ENCODE peak calls at places on chromosome 22, in six cellular contexts. One of them, this sample, is unnamed.

GRCh38 chr22:49997932-49998717 is 14.4 kb downstream of the IL17REL start:
- DNase-seq in iris pigment epithelial cell: no peak
- DNase-seq in activated CD4-positive, CD25-positive, alpha-beta regulatory T cell: no peak
- DNase-seq in stimulated activated CD4-positive, alpha-beta T cell treated with anti-CD3 and anti-CD28 coated beads, Interleukin-1b, Interleukin-23, amount 100 ng/mL, for 4 hours: no peak
- DNase-seq in stimulated activated CD8-positive, alpha-beta memory T cell treated with anti-CD3 and anti-CD28 coated beads, Interleukin-15, amount 100 ng/mL, for 24 hours: no peak
- DNase-seq in amniotic stem cell: no peak
- DNase-seq in this sample: peak

GRCh38 chr22:37454857-37455686 is 27.8 kb upstream of the ELFN2 start:
- DNase-seq in iris pigment epithelial cell: peak
- DNase-seq in activated CD4-positive, CD25-positive, alpha-beta regulatory T cell: no peak
- DNase-seq in stimulated activated CD4-positive, alpha-beta T cell treated with anti-CD3 and anti-CD28 coated beads, Interleukin-1b, Interleukin-23, amount 100 ng/mL, for 4 hours: no peak
- DNase-seq in stimulated activated CD8-positive, alpha-beta memory T cell treated with anti-CD3 and anti-CD28 coated beads, Interleukin-15, amount 100 ng/mL, for 24 hours: no peak
- DNase-seq in amniotic stem cell: peak
- DNase-seq in this sample: no peak

GRCh38 chr22:19182472-19183157 is 4.1 kb upstream of the SLC25A1 start:
- DNase-seq in iris pigment epithelial cell: no peak
- DNase-seq in activated CD4-positive, CD25-positive, alpha-beta regulatory T cell: no peak
- DNase-seq in stimulated activated CD4-positive, alpha-beta T cell treated with anti-CD3 and anti-CD28 coated beads, Interleukin-1b, Interleukin-23, amount 100 ng/mL, for 4 hours: no peak
- DNase-seq in stimulated activated CD8-positive, alpha-beta memory T cell treated with anti-CD3 and anti-CD28 coated beads, Interleukin-15, amount 100 ng/mL, for 24 hours: no peak
- DNase-seq in amniotic stem cell: no peak
- DNase-seq in this sample: no peak

GRCh38 chr22:33000342-33001280 is 57.6 kb downstream of the SYN3 start:
- DNase-seq in iris pigment epithelial cell: peak
- DNase-seq in activated CD4-positive, CD25-positive, alpha-beta regulatory T cell: no peak
- DNase-seq in stimulated activated CD4-positive, alpha-beta T cell treated with anti-CD3 and anti-CD28 coated beads, Interleukin-1b, Interleukin-23, amount 100 ng/mL, for 4 hours: peak
- DNase-seq in stimulated activated CD8-positive, alpha-beta memory T cell treated with anti-CD3 and anti-CD28 coated beads, Interleukin-15, amount 100 ng/mL, for 24 hours: no peak
- DNase-seq in amniotic stem cell: no peak
- DNase-seq in this sample: peak

GRCh38 chr22:45251828-45252227 is 11.1 kb upstream of the KIAA0930 start:
- DNase-seq in iris pigment epithelial cell: no peak
- DNase-seq in activated CD4-positive, CD25-positive, alpha-beta regulatory T cell: no peak
- DNase-seq in stimulated activated CD4-positive, alpha-beta T cell treated with anti-CD3 and anti-CD28 coated beads, Interleukin-1b, Interleukin-23, amount 100 ng/mL, for 4 hours: no peak
- DNase-seq in stimulated activated CD8-positive, alpha-beta memory T cell treated with anti-CD3 and anti-CD28 coated beads, Interleukin-15, amount 100 ng/mL, for 24 hours: no peak
- DNase-seq in amniotic stem cell: no peak
- DNase-seq in this sample: no peak

GRCh38 chr22:37020192-37020479 is 594 bp downstream of the MPST start:
- DNase-seq in iris pigment epithelial cell: peak
- DNase-seq in activated CD4-positive, CD25-positive, alpha-beta regulatory T cell: no peak
- DNase-seq in stimulated activated CD4-positive, alpha-beta T cell treated with anti-CD3 and anti-CD28 coated beads, Interleukin-1b, Interleukin-23, amount 100 ng/mL, for 4 hours: no peak
- DNase-seq in stimulated activated CD8-positive, alpha-beta memory T cell treated with anti-CD3 and anti-CD28 coated beads, Interleukin-15, amount 100 ng/mL, for 24 hours: no peak
- DNase-seq in amniotic stem cell: peak
- DNase-seq in this sample: no peak

GRCh38 chr22:46674367-46674781 is 54.2 kb downstream of the GRAMD4 start:
- DNase-seq in iris pigment epithelial cell: no peak
- DNase-seq in activated CD4-positive, CD25-positive, alpha-beta regulatory T cell: peak
- DNase-seq in stimulated activated CD4-positive, alpha-beta T cell treated with anti-CD3 and anti-CD28 coated beads, Interleukin-1b, Interleukin-23, amount 100 ng/mL, for 4 hours: peak
- DNase-seq in stimulated activated CD8-positive, alpha-beta memory T cell treated with anti-CD3 and anti-CD28 coated beads, Interleukin-15, amount 100 ng/mL, for 24 hours: peak
- DNase-seq in amniotic stem cell: no peak
- DNase-seq in this sample: peak

GRCh38 chr22:39318507-39319283 is 728 bp downstream of the RPL3 start:
- DNase-seq in iris pigment epithelial cell: peak
- DNase-seq in activated CD4-positive, CD25-positive, alpha-beta regulatory T cell: peak
- DNase-seq in stimulated activated CD4-positive, alpha-beta T cell treated with anti-CD3 and anti-CD28 coated beads, Interleukin-1b, Interleukin-23, amount 100 ng/mL, for 4 hours: no peak
- DNase-seq in stimulated activated CD8-positive, alpha-beta memory T cell treated with anti-CD3 and anti-CD28 coated beads, Interleukin-15, amount 100 ng/mL, for 24 hours: no peak
- DNase-seq in amniotic stem cell: no peak
- DNase-seq in this sample: no peak

GRCh38 chr22:31286360-31287255 is 5.7 kb downstream of the PIK3IP1 start:
- DNase-seq in iris pigment epithelial cell: peak
- DNase-seq in activated CD4-positive, CD25-positive, alpha-beta regulatory T cell: no peak
- DNase-seq in stimulated activated CD4-positive, alpha-beta T cell treated with anti-CD3 and anti-CD28 coated beads, Interleukin-1b, Interleukin-23, amount 100 ng/mL, for 4 hours: peak
- DNase-seq in stimulated activated CD8-positive, alpha-beta memory T cell treated with anti-CD3 and anti-CD28 coated beads, Interleukin-15, amount 100 ng/mL, for 24 hours: no peak
- DNase-seq in amniotic stem cell: no peak
- DNase-seq in this sample: no peak

GRCh38 chr22:21963790-21964211 is 11.2 kb upstream of the PPM1F start:
- DNase-seq in iris pigment epithelial cell: no peak
- DNase-seq in activated CD4-positive, CD25-positive, alpha-beta regulatory T cell: no peak
- DNase-seq in stimulated activated CD4-positive, alpha-beta T cell treated with anti-CD3 and anti-CD28 coated beads, Interleukin-1b, Interleukin-23, amount 100 ng/mL, for 4 hours: no peak
- DNase-seq in stimulated activated CD8-positive, alpha-beta memory T cell treated with anti-CD3 and anti-CD28 coated beads, Interleukin-15, amount 100 ng/mL, for 24 hours: no peak
- DNase-seq in amniotic stem cell: no peak
- DNase-seq in this sample: no peak

GRCh38 chr22:44096736-44097135 is 72.6 kb downstream of the PARVB start:
- DNase-seq in iris pigment epithelial cell: no peak
- DNase-seq in activated CD4-positive, CD25-positive, alpha-beta regulatory T cell: no peak
- DNase-seq in stimulated activated CD4-positive, alpha-beta T cell treated with anti-CD3 and anti-CD28 coated beads, Interleukin-1b, Interleukin-23, amount 100 ng/mL, for 4 hours: no peak
- DNase-seq in stimulated activated CD8-positive, alpha-beta memory T cell treated with anti-CD3 and anti-CD28 coated beads, Interleukin-15, amount 100 ng/mL, for 24 hours: no peak
- DNase-seq in amniotic stem cell: no peak
- DNase-seq in this sample: peak

GRCh38 chr22:26779929-26780328 is 122.5 kb downstream of the MIAT start:
- DNase-seq in iris pigment epithelial cell: no peak
- DNase-seq in activated CD4-positive, CD25-positive, alpha-beta regulatory T cell: no peak
- DNase-seq in stimulated activated CD4-positive, alpha-beta T cell treated with anti-CD3 and anti-CD28 coated beads, Interleukin-1b, Interleukin-23, amount 100 ng/mL, for 4 hours: no peak
- DNase-seq in stimulated activated CD8-positive, alpha-beta memory T cell treated with anti-CD3 and anti-CD28 coated beads, Interleukin-15, amount 100 ng/mL, for 24 hours: no peak
- DNase-seq in amniotic stem cell: no peak
- DNase-seq in this sample: no peak

GRCh38 chr22:25490869-25491268 is 73.6 kb upstream of the GRK3 start:
- DNase-seq in iris pigment epithelial cell: no peak
- DNase-seq in activated CD4-positive, CD25-positive, alpha-beta regulatory T cell: no peak
- DNase-seq in stimulated activated CD4-positive, alpha-beta T cell treated with anti-CD3 and anti-CD28 coated beads, Interleukin-1b, Interleukin-23, amount 100 ng/mL, for 4 hours: no peak
- DNase-seq in stimulated activated CD8-positive, alpha-beta memory T cell treated with anti-CD3 and anti-CD28 coated beads, Interleukin-15, amount 100 ng/mL, for 24 hours: no peak
- DNase-seq in amniotic stem cell: no peak
- DNase-seq in this sample: no peak

GRCh38 chr22:46045459-46046298 is 68.7 kb upstream of the WNT7B start:
- DNase-seq in iris pigment epithelial cell: no peak
- DNase-seq in activated CD4-positive, CD25-positive, alpha-beta regulatory T cell: no peak
- DNase-seq in stimulated activated CD4-positive, alpha-beta T cell treated with anti-CD3 and anti-CD28 coated beads, Interleukin-1b, Interleukin-23, amount 100 ng/mL, for 4 hours: no peak
- DNase-seq in stimulated activated CD8-positive, alpha-beta memory T cell treated with anti-CD3 and anti-CD28 coated beads, Interleukin-15, amount 100 ng/mL, for 24 hours: no peak
- DNase-seq in amniotic stem cell: no peak
- DNase-seq in this sample: peak

GRCh38 chr22:39353346-39353745 is 3.6 kb downstream of the SYNGR1 start:
- DNase-seq in iris pigment epithelial cell: peak
- DNase-seq in activated CD4-positive, CD25-positive, alpha-beta regulatory T cell: no peak
- DNase-seq in stimulated activated CD4-positive, alpha-beta T cell treated with anti-CD3 and anti-CD28 coated beads, Interleukin-1b, Interleukin-23, amount 100 ng/mL, for 4 hours: no peak
- DNase-seq in stimulated activated CD8-positive, alpha-beta memory T cell treated with anti-CD3 and anti-CD28 coated beads, Interleukin-15, amount 100 ng/mL, for 24 hours: no peak
- DNase-seq in amniotic stem cell: no peak
- DNase-seq in this sample: no peak

GRCh38 chr22:37985751-37986281 is 1.5 kb upstream of the SOX10 start:
- DNase-seq in iris pigment epithelial cell: no peak
- DNase-seq in activated CD4-positive, CD25-positive, alpha-beta regulatory T cell: no peak
- DNase-seq in stimulated activated CD4-positive, alpha-beta T cell treated with anti-CD3 and anti-CD28 coated beads, Interleukin-1b, Interleukin-23, amount 100 ng/mL, for 4 hours: no peak
- DNase-seq in stimulated activated CD8-positive, alpha-beta memory T cell treated with anti-CD3 and anti-CD28 coated beads, Interleukin-15, amount 100 ng/mL, for 24 hours: no peak
- DNase-seq in amniotic stem cell: no peak
- DNase-seq in this sample: no peak

GRCh38 chr22:23574877-23575276 is 5.2 kb downstream of the IGLL1 start:
- DNase-seq in iris pigment epithelial cell: no peak
- DNase-seq in activated CD4-positive, CD25-positive, alpha-beta regulatory T cell: no peak
- DNase-seq in stimulated activated CD4-positive, alpha-beta T cell treated with anti-CD3 and anti-CD28 coated beads, Interleukin-1b, Interleukin-23, amount 100 ng/mL, for 4 hours: no peak
- DNase-seq in stimulated activated CD8-positive, alpha-beta memory T cell treated with anti-CD3 and anti-CD28 coated beads, Interleukin-15, amount 100 ng/mL, for 24 hours: no peak
- DNase-seq in amniotic stem cell: no peak
- DNase-seq in this sample: peak

GRCh38 chr22:50270302-50271010 is at the start of gene MAPK11:
- DNase-seq in iris pigment epithelial cell: peak
- DNase-seq in activated CD4-positive, CD25-positive, alpha-beta regulatory T cell: peak
- DNase-seq in stimulated activated CD4-positive, alpha-beta T cell treated with anti-CD3 and anti-CD28 coated beads, Interleukin-1b, Interleukin-23, amount 100 ng/mL, for 4 hours: peak
- DNase-seq in stimulated activated CD8-positive, alpha-beta memory T cell treated with anti-CD3 and anti-CD28 coated beads, Interleukin-15, amount 100 ng/mL, for 24 hours: no peak
- DNase-seq in amniotic stem cell: peak
- DNase-seq in this sample: peak

GRCh38 chr22:19815093-19815822 is 39.4 kb downstream of the GNB1L start:
- DNase-seq in iris pigment epithelial cell: no peak
- DNase-seq in activated CD4-positive, CD25-positive, alpha-beta regulatory T cell: no peak
- DNase-seq in stimulated activated CD4-positive, alpha-beta T cell treated with anti-CD3 and anti-CD28 coated beads, Interleukin-1b, Interleukin-23, amount 100 ng/mL, for 4 hours: no peak
- DNase-seq in stimulated activated CD8-positive, alpha-beta memory T cell treated with anti-CD3 and anti-CD28 coated beads, Interleukin-15, amount 100 ng/mL, for 24 hours: no peak
- DNase-seq in amniotic stem cell: no peak
- DNase-seq in this sample: peak

GRCh38 chr22:46854125-46854870 is 91.8 kb downstream of the TBC1D22A start:
- DNase-seq in iris pigment epithelial cell: peak
- DNase-seq in activated CD4-positive, CD25-positive, alpha-beta regulatory T cell: no peak
- DNase-seq in stimulated activated CD4-positive, alpha-beta T cell treated with anti-CD3 and anti-CD28 coated beads, Interleukin-1b, Interleukin-23, amount 100 ng/mL, for 4 hours: no peak
- DNase-seq in stimulated activated CD8-positive, alpha-beta memory T cell treated with anti-CD3 and anti-CD28 coated beads, Interleukin-15, amount 100 ng/mL, for 24 hours: no peak
- DNase-seq in amniotic stem cell: no peak
- DNase-seq in this sample: no peak

GRCh38 chr22:41341990-41342389 is 39.8 kb upstream of the TEF start:
- DNase-seq in iris pigment epithelial cell: peak
- DNase-seq in activated CD4-positive, CD25-positive, alpha-beta regulatory T cell: no peak
- DNase-seq in stimulated activated CD4-positive, alpha-beta T cell treated with anti-CD3 and anti-CD28 coated beads, Interleukin-1b, Interleukin-23, amount 100 ng/mL, for 4 hours: no peak
- DNase-seq in stimulated activated CD8-positive, alpha-beta memory T cell treated with anti-CD3 and anti-CD28 coated beads, Interleukin-15, amount 100 ng/mL, for 24 hours: no peak
- DNase-seq in amniotic stem cell: no peak
- DNase-seq in this sample: no peak

GRCh38 chr22:43901976-43902643 is 10.3 kb upstream of the PNPLA5 start:
- DNase-seq in iris pigment epithelial cell: peak
- DNase-seq in activated CD4-positive, CD25-positive, alpha-beta regulatory T cell: no peak
- DNase-seq in stimulated activated CD4-positive, alpha-beta T cell treated with anti-CD3 and anti-CD28 coated beads, Interleukin-1b, Interleukin-23, amount 100 ng/mL, for 4 hours: no peak
- DNase-seq in stimulated activated CD8-positive, alpha-beta memory T cell treated with anti-CD3 and anti-CD28 coated beads, Interleukin-15, amount 100 ng/mL, for 24 hours: no peak
- DNase-seq in amniotic stem cell: peak
- DNase-seq in this sample: no peak

GRCh38 chr22:44620129-44620840 is 81.7 kb upstream of the PRR5 start:
- DNase-seq in iris pigment epithelial cell: peak
- DNase-seq in activated CD4-positive, CD25-positive, alpha-beta regulatory T cell: peak
- DNase-seq in stimulated activated CD4-positive, alpha-beta T cell treated with anti-CD3 and anti-CD28 coated beads, Interleukin-1b, Interleukin-23, amount 100 ng/mL, for 4 hours: peak
- DNase-seq in stimulated activated CD8-positive, alpha-beta memory T cell treated with anti-CD3 and anti-CD28 coated beads, Interleukin-15, amount 100 ng/mL, for 24 hours: peak
- DNase-seq in amniotic stem cell: no peak
- DNase-seq in this sample: peak

GRCh38 chr22:50074056-50074455 is 11.2 kb downstream of the MLC1 start:
- DNase-seq in iris pigment epithelial cell: no peak
- DNase-seq in activated CD4-positive, CD25-positive, alpha-beta regulatory T cell: no peak
- DNase-seq in stimulated activated CD4-positive, alpha-beta T cell treated with anti-CD3 and anti-CD28 coated beads, Interleukin-1b, Interleukin-23, amount 100 ng/mL, for 4 hours: no peak
- DNase-seq in stimulated activated CD8-positive, alpha-beta memory T cell treated with anti-CD3 and anti-CD28 coated beads, Interleukin-15, amount 100 ng/mL, for 24 hours: no peak
- DNase-seq in amniotic stem cell: no peak
- DNase-seq in this sample: peak

This sample was measured in posterior vena cava.